ENCODE peak calls at places on chromosomes 12 and 14, in five cellular contexts. One of them, this sample, is unnamed.

GRCh38 chr12:104462931-104463339 is 6.2 kb downstream of the CHST11 start:
- DNase-seq in SK-N-SH: no peak
- DNase-seq in choroid plexus epithelial cell: peak
- DNase-seq in GM06990: peak
- DNase-seq in cardiac muscle cell: no peak
- DNase-seq in this sample: no peak

GRCh38 chr14:23033801-23034497 is 751 bp downstream of the PSMB5 start:
- DNase-seq in SK-N-SH: no peak
- DNase-seq in choroid plexus epithelial cell: no peak
- DNase-seq in GM06990: no peak
- DNase-seq in cardiac muscle cell: no peak
- DNase-seq in this sample: no peak

GRCh38 chr12:58895053-58895452 is 25.3 kb downstream of the LRIG3 start:
- DNase-seq in SK-N-SH: no peak
- DNase-seq in choroid plexus epithelial cell: no peak
- DNase-seq in GM06990: no peak
- DNase-seq in cardiac muscle cell: no peak
- DNase-seq in this sample: no peak

GRCh38 chr14:95041477-95042020 is 115.8 kb downstream of the DICER1 start:
- DNase-seq in SK-N-SH: no peak
- DNase-seq in choroid plexus epithelial cell: no peak
- DNase-seq in GM06990: no peak
- DNase-seq in cardiac muscle cell: no peak
- DNase-seq in this sample: no peak

GRCh38 chr14:55556929-55557623 is 22.9 kb upstream of the KTN1 start:
- DNase-seq in SK-N-SH: peak
- DNase-seq in choroid plexus epithelial cell: peak
- DNase-seq in GM06990: no peak
- DNase-seq in cardiac muscle cell: peak
- DNase-seq in this sample: peak

GRCh38 chr14:51821822-51822221 is 38.6 kb upstream of the GNG2 start:
- DNase-seq in SK-N-SH: no peak
- DNase-seq in choroid plexus epithelial cell: peak
- DNase-seq in GM06990: no peak
- DNase-seq in cardiac muscle cell: no peak
- DNase-seq in this sample: no peak

GRCh38 chr12:98696036-98696646 is 51.1 kb downstream of the APAF1 start:
- DNase-seq in SK-N-SH: no peak
- DNase-seq in choroid plexus epithelial cell: peak
- DNase-seq in GM06990: no peak
- DNase-seq in cardiac muscle cell: no peak
- DNase-seq in this sample: no peak

GRCh38 chr12:10690906-10691305 is 17.1 kb upstream of the STYK1 start:
- DNase-seq in SK-N-SH: no peak
- DNase-seq in choroid plexus epithelial cell: peak
- DNase-seq in GM06990: no peak
- DNase-seq in cardiac muscle cell: no peak
- DNase-seq in this sample: no peak

GRCh38 chr14:26032348-26032747 is 565.5 kb downstream of the NOVA1 start:
- DNase-seq in SK-N-SH: no peak
- DNase-seq in choroid plexus epithelial cell: no peak
- DNase-seq in GM06990: no peak
- DNase-seq in cardiac muscle cell: no peak
- DNase-seq in this sample: no peak

GRCh38 chr14:103692871-103693270 is 22.4 kb downstream of the XRCC3 start:
- DNase-seq in SK-N-SH: no peak
- DNase-seq in choroid plexus epithelial cell: no peak
- DNase-seq in GM06990: no peak
- DNase-seq in cardiac muscle cell: no peak
- DNase-seq in this sample: no peak

GRCh38 chr12:41167701-41168100 is 20.4 kb upstream of the PDZRN4 start:
- DNase-seq in SK-N-SH: no peak
- DNase-seq in choroid plexus epithelial cell: no peak
- DNase-seq in GM06990: no peak
- DNase-seq in cardiac muscle cell: no peak
- DNase-seq in this sample: no peak

GRCh38 chr14:84390010-84390409 is 1139.9 kb upstream of the FLRT2 start:
- DNase-seq in SK-N-SH: no peak
- DNase-seq in choroid plexus epithelial cell: no peak
- DNase-seq in GM06990: no peak
- DNase-seq in cardiac muscle cell: no peak
- DNase-seq in this sample: no peak

GRCh38 chr12:86261142-86261541 is 5.0 kb upstream of the MGAT4C start:
- DNase-seq in SK-N-SH: no peak
- DNase-seq in choroid plexus epithelial cell: peak
- DNase-seq in GM06990: no peak
- DNase-seq in cardiac muscle cell: peak
- DNase-seq in this sample: no peak
- H3K4me3 ChIP-seq in SK-N-SH: no peak
- H3K4me3 ChIP-seq in choroid plexus epithelial cell: no peak
- H3K4me3 ChIP-seq in GM06990: no peak
- H3K4me3 ChIP-seq in cardiac muscle cell: no peak
- H3K4me3 ChIP-seq in this sample: no peak

GRCh38 chr12:39807043-39807442 is 187.4 kb upstream of the ABCD2 start:
- DNase-seq in SK-N-SH: peak
- DNase-seq in choroid plexus epithelial cell: peak
- DNase-seq in GM06990: no peak
- DNase-seq in cardiac muscle cell: peak
- DNase-seq in this sample: no peak
- TF ChIP-seq CTCF in SK-N-SH: peak
- TF ChIP-seq CTCF in choroid plexus epithelial cell: peak
- TF ChIP-seq CTCF in GM06990: peak
- TF ChIP-seq CTCF in cardiac muscle cell: peak
- TF ChIP-seq CTCF in this sample: peak

DNA sequence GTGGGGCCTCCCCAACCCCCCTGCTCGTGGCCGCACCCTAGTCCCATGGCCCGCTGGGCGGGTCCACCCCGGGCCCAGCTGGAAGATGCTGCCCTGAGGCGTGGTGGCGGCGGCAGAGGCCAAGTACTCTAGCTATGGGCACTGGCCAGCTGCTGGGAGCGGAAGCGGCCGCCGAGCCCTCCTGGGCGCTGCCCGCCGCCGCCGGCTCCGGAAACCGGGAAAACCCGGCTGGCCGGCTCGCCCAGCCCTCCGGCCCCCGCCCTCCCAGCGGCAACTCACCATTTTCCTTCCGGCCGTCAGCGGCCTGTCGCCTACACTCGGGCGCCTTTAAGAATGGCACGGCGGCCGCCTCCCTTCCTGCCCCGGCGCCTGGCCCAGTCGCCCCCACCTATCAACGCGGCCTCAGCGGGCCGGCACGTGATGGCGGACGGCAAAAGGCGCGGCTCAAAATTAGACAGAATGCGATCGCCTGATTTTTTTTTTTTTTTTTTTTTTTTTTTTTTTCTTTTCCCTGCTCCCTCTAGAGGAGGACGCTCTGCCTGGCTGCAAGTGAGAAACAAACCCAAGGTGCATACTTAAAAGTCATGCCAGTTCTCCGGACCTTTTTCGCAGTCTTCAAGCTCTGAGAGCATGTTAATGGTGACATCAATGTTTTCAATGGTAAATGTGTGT is at the start of gene GMFB:
- DNase-seq in SK-N-SH: peak
- DNase-seq in choroid plexus epithelial cell: peak
- DNase-seq in GM06990: peak
- DNase-seq in cardiac muscle cell: peak
- DNase-seq in this sample: peak
- H3K4me3 ChIP-seq in SK-N-SH: peak
- H3K4me3 ChIP-seq in choroid plexus epithelial cell: peak
- H3K4me3 ChIP-seq in GM06990: peak
- H3K4me3 ChIP-seq in cardiac muscle cell: peak
- H3K4me3 ChIP-seq in this sample: peak

GRCh38 chr12:124429535-124429934 is 134.6 kb downstream of the RFLNA start:
- DNase-seq in SK-N-SH: no peak
- DNase-seq in choroid plexus epithelial cell: no peak
- DNase-seq in GM06990: no peak
- DNase-seq in cardiac muscle cell: no peak
- DNase-seq in this sample: no peak

GRCh38 chr12:124426594-124427550 is 132.0 kb downstream of the RFLNA start:
- DNase-seq in SK-N-SH: no peak
- DNase-seq in choroid plexus epithelial cell: no peak
- DNase-seq in GM06990: no peak
- DNase-seq in cardiac muscle cell: no peak
- DNase-seq in this sample: no peak

GRCh38 chr12:124430491-124430890 is 135.6 kb downstream of the RFLNA start:
- DNase-seq in SK-N-SH: no peak
- DNase-seq in choroid plexus epithelial cell: no peak
- DNase-seq in GM06990: no peak
- DNase-seq in cardiac muscle cell: no peak
- DNase-seq in this sample: no peak

GRCh38 chr12:124428792-124429281 is 133.9 kb downstream of the RFLNA start:
- DNase-seq in SK-N-SH: peak
- DNase-seq in choroid plexus epithelial cell: no peak
- DNase-seq in GM06990: no peak
- DNase-seq in cardiac muscle cell: no peak
- DNase-seq in this sample: no peak

DNA sequence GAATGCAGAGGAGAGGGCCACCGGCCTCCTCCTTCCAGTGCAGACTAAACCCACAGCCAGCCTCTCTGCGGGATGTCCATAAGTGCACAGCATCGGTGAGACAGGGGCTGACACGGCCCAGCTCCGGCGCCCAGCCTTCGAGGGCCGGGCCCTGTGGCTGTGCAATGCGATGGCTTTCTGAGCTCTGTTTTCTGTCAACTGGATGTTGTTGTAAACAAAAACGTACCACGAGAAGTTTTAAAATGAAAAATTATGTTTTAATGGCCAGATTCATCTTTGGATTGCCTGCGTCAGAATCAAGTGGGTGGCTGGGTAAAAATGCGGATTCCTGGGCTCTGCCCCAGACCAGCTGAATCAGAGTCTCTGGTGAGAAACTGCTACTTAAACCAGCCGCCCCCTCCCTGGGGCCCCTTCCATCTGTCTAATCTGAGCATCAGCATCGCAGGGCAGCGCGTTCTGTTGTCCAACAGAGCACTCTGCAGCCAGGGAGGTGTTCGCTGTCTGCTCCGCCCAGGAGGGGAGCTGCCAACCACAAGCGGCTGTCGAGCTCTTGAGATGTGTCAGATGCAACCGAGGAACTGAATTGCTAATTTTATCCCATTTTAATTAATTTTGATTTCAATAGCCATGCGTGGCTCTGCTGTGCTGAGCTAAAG is 133.4 kb downstream of the RFLNA start:
- DNase-seq in SK-N-SH: peak
- DNase-seq in choroid plexus epithelial cell: peak
- DNase-seq in GM06990: no peak
- DNase-seq in cardiac muscle cell: peak
- DNase-seq in this sample: no peak
- TF ChIP-seq CTCF in SK-N-SH: no peak
- TF ChIP-seq CTCF in choroid plexus epithelial cell: peak
- TF ChIP-seq CTCF in GM06990: no peak
- TF ChIP-seq CTCF in cardiac muscle cell: no peak
- TF ChIP-seq CTCF in this sample: no peak

DNA sequence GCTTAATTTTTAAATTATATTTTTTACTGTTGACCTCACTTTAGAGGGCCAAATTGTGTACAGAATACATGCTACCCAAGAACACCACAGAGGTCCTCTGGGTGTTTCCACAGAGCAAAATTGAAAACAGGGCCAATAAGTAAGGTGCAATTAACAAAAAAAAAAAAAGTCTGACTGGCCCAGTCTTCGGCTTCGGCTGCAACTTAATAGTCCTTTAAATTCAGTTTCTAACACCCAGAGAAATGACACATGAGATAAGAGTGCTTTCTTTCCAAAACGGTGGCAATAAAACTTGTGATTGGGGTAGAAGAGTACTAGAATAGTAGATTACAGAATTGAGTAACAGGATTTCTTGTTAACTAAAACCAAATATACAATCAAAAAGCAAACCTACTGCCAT is 81.3 kb downstream of the MED13L start:
- DNase-seq in SK-N-SH: no peak
- DNase-seq in choroid plexus epithelial cell: no peak
- DNase-seq in GM06990: no peak
- DNase-seq in cardiac muscle cell: no peak
- DNase-seq in this sample: no peak
- H3K4me3 ChIP-seq in SK-N-SH: no peak
- H3K4me3 ChIP-seq in choroid plexus epithelial cell: no peak
- H3K4me3 ChIP-seq in GM06990: no peak
- H3K4me3 ChIP-seq in cardiac muscle cell: no peak
- H3K4me3 ChIP-seq in this sample: no peak

GRCh38 chr14:21860172-21860571 is 186.6 kb upstream of the OR4E1 start:
- DNase-seq in SK-N-SH: peak
- DNase-seq in choroid plexus epithelial cell: peak
- DNase-seq in GM06990: no peak
- DNase-seq in cardiac muscle cell: peak
- DNase-seq in this sample: no peak
- TF ChIP-seq CTCF in SK-N-SH: peak
- TF ChIP-seq CTCF in choroid plexus epithelial cell: peak
- TF ChIP-seq CTCF in GM06990: peak
- TF ChIP-seq CTCF in cardiac muscle cell: peak
- TF ChIP-seq CTCF in this sample: peak